ENCODE peak calls at places on chromosomes 3 and 15, in seven cellular contexts. Y is A549, I is transverse colon, K is spleen, O is H54, J is body of pancreas, P is ovary. R is an unnamed sample.

GRCh38 chr15:66472176-66472999 is 25.2 kb downstream of the SNAPC5 start:
- DNase-seq in Y (no peak), I (peak), K (no peak), O (no peak), J (no peak), P (peak), R (no peak)

GRCh38 chr15:26070095-26070532 is 207.0 kb upstream of the ATP10A start:
- DNase-seq in Y (no peak), I (no peak), K (no peak), O (no peak), J (no peak), P (no peak), R (no peak)

GRCh38 chr15:92840149-92840548 is 60.0 kb upstream of the CHD2 start:
- DNase-seq in Y (no peak), I (no peak), K (no peak), O (no peak), J (peak), P (no peak), R (no peak)

GRCh38 chr15:89445553-89445952 is 50.8 kb downstream of the RHCG start:
- DNase-seq in Y (no peak), I (no peak), K (no peak), O (no peak), J (peak), P (no peak), R (no peak)

GRCh38 chr15:61173899-61174689 is 55.0 kb downstream of the RORA start:
- DNase-seq in Y (no peak), I (no peak), K (no peak), O (no peak), J (no peak), P (no peak), R (no peak)

GRCh38 chr15:44009056-44009455 is 182.3 kb downstream of the WDR76 start:
- DNase-seq in Y (peak), I (no peak), K (no peak), O (peak), J (no peak), P (no peak), R (peak)

GRCh38 chr3:56207913-56208312 is 260.4 kb downstream of the ERC2 start:
- DNase-seq in Y (no peak), I (no peak), K (no peak), O (no peak), J (no peak), P (no peak), R (no peak)

GRCh38 chr3:86951343-86951742 is 39.6 kb downstream of the VGLL3 start:
- DNase-seq in Y (peak), I (no peak), K (no peak), O (no peak), J (no peak), P (no peak), R (no peak)

GRCh38 chr3:66464512-66464894 is 36.3 kb downstream of the LRIG1 start:
- DNase-seq in Y (no peak), I (no peak), K (no peak), O (no peak), J (no peak), P (no peak), R (peak)

GRCh38 chr15:84685304-84685703 is 27.3 kb upstream of the NMB start:
- DNase-seq in Y (peak), I (peak), K (no peak), O (no peak), J (no peak), P (no peak), R (peak)

GRCh38 chr3:13138566-13139145 is 65.4 kb upstream of the IQSEC1 start:
- DNase-seq in Y (no peak), I (peak), K (no peak), O (no peak), J (no peak), P (no peak), R (no peak)

GRCh38 chr15:70258369-70259029 is 160.8 kb upstream of the TLE3 start:
- DNase-seq in Y (no peak), I (peak), K (peak), O (no peak), J (no peak), P (no peak), R (peak)

GRCh38 chr15:81419304-81419943 is 45.4 kb upstream of the TMC3 start:
- DNase-seq in Y (no peak), I (no peak), K (no peak), O (no peak), J (no peak), P (no peak), R (no peak)

GRCh38 chr3:16524196-16524595 is 10.7 kb upstream of the RFTN1 start:
- DNase-seq in Y (no peak), I (no peak), K (no peak), O (no peak), J (no peak), P (no peak), R (no peak)

GRCh38 chr15:85383470-85384148 is 3.2 kb downstream of the AKAP13 start:
- DNase-seq in Y (no peak), I (no peak), K (no peak), O (no peak), J (no peak), P (no peak), R (no peak)

GRCh38 chr3:63473641-63474166 is 178.8 kb upstream of the SNTN start:
- DNase-seq in Y (no peak), I (no peak), K (no peak), O (no peak), J (no peak), P (no peak), R (no peak)

GRCh38 chr3:41808152-41808551 is 153.8 kb downstream of the ULK4 start:
- DNase-seq in Y (no peak), I (no peak), K (no peak), O (peak), J (no peak), P (no peak), R (no peak)

GRCh38 chr15:93030430-93031102 is 58.4 kb downstream of the RGMA start:
- DNase-seq in Y (peak), I (peak), K (peak), O (peak), J (peak), P (peak), R (peak)

GRCh38 chr3:179451335-179452165 is at the start of gene GNB4:
- DNase-seq in Y (peak), I (peak), K (peak), O (peak), J (peak), P (peak), R (peak)

GRCh38 chr15:83926116-83926515 is 272.2 kb downstream of the ADAMTSL3 start:
- DNase-seq in Y (no peak), I (no peak), K (no peak), O (no peak), J (no peak), P (no peak), R (no peak)

DNA sequence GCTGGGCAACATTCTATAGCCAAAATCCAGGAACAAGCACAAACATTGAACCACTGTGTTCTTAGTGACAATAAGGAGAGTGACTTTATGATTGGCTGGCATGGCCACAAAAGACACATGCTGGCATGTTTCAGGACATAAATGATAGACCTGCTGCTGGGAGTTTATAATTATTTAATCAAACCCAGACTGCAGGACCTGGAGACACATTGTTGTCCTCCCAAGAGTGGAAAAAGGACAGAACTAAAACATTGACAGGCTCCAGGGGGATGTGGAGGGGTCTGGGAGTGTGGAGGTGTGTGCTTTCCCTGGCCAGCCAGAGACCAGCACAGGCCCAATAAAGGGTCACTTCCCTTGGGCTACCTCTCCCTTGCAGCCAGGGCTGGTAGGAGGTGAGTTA is 255.4 kb upstream of the LRTM1 start:
- DNase-seq in Y (no peak), I (no peak), K (no peak), O (no peak), J (no peak), P (no peak), R (no peak)
- TF ChIP-seq POLR2A in Y (no peak), I (no peak), K (no peak), O (no peak), J (no peak), P (no peak), R (no peak)

GRCh38 chr3:159764211-159765024 is 224.2 kb upstream of the IL12A start:
- DNase-seq in Y (peak), I (peak), K (peak), O (peak), J (peak), P (no peak), R (no peak)
- TF ChIP-seq POLR2A in Y (peak), I (peak), K (no peak), O (peak), J (no peak), P (no peak), R (no peak)

GRCh38 chr3:52150860-52151259 is 3.4 kb downstream of the POC1A start:
- DNase-seq in Y (no peak), I (no peak), K (peak), O (no peak), J (no peak), P (no peak), R (no peak)

GRCh38 chr3:52155912-52156311 is 1.7 kb upstream of the POC1A start:
- DNase-seq in Y (no peak), I (no peak), K (no peak), O (no peak), J (no peak), P (no peak), R (no peak)

GRCh38 chr3:52153389-52154096 is 680 bp downstream of the POC1A start:
- DNase-seq in Y (peak), I (peak), K (peak), O (peak), J (no peak), P (peak), R (peak)

GRCh38 chr3:52150357-52150756 is 3.9 kb downstream of the POC1A start:
- DNase-seq in Y (no peak), I (no peak), K (peak), O (no peak), J (no peak), P (no peak), R (no peak)

GRCh38 chr3:52154135-52155094 is at the start of gene POC1A:
- DNase-seq in Y (peak), I (peak), K (peak), O (peak), J (peak), P (peak), R (peak)
- TF ChIP-seq POLR2A in Y (peak), I (peak), K (no peak), O (peak), J (peak), P (peak), R (peak)

DNA sequence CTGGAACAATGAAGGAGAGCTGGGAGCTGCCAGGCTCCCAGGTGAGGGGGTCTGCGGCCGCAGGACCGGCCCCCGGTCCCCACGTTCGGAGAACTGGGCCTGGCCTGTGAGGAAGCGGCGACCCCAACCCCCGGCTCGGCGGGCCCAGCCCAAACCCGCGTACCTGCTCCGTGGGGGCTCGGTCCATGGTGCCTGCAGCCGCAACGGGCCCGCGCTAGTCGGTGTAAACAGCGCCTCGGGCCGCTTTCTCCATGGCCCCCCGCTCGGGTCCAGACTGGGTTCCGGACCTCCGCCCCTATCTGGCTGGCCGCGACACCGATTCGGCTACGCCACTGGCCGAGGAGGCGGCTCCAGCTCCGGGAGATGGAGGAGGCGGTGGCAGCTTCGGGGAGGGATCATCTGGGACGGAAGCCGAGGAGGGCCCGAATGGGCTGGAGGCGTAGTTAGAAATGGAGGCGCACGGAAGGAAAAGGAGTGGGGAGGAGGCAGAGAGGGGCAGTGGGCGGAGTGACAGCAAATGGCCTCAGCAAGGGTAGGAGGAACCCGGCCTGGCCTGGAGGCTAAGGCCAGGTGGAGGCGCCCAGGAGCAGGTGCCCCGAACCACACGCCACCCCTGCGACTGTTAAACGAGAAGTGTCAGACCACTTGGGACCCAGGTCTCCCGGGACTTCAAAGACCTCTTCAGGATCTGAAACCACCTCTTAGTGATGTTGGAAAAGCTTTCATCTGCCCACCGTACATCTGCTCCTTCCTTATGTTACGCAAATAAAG is at the start of gene SECISBP2L:
- DNase-seq in Y (peak), I (peak), K (peak), O (peak), J (peak), P (peak), R (peak)
- TF ChIP-seq POLR2A in Y (peak), I (peak), K (peak), O (peak), J (peak), P (peak), R (peak)

DNA sequence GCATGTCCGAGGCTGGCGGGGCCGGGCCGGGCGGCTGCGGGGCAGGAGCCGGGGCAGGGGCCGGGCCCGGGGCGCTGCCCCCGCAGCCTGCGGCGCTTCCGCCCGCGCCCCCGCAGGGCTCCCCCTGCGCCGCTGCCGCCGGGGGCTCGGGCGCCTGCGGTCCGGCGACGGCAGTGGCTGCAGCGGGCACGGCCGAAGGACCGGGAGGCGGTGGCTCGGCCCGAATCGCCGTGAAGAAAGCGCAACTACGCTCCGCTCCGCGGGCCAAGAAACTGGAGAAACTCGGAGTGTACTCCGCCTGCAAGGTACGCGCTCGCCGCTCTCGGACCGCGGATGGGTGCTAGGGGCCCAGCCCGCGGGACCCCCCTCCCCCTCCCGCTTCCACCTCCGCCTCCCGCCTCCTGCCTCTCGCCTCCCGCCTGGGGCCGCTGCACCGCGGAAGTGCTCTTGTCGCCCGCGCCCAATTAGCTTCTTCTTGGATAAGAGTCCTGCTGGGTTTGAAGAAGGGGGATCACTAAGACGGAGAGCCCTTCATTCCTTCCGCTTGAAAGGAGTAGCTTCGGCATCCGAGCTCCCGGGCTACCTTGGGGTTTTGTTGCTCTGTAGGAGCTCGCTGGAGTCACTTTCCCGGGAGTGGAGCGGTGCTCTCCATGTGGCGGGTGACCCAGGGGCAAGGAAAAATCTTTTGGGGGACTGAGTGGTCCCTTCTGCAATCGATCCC is 390 bp downstream of the KAT2B start:
- DNase-seq in Y (peak), I (peak), K (peak), O (peak), J (peak), P (peak), R (peak)
- TF ChIP-seq POLR2A in Y (no peak), I (peak), K (no peak), O (peak), J (peak), P (peak), R (peak)

R was measured in NB4.